ENCODE peak calls at places on chromosome 2, in nine cellular contexts. Z, R, Y, K, V, I, M, S and C are unnamed samples.
A peak's percentile ranks its signal among the peaks of the same experiment; 100 is the strongest.

GRCh38 chr2:196989496-196989895 is 63.0 kb upstream of the PGAP1 start:
- DNase-seq in Z (no peak), M (no peak), S (no peak), Y (no peak), I (no peak), R (no peak), V (no peak), K (peak; percentile 23), C (no peak)

GRCh38 chr2:43218550-43219382 is 7.6 kb downstream of the ZFP36L2 start:
- DNase-seq in Y (peak; percentile 63), Z (peak; percentile 58), M (no peak), I (no peak), V (peak; percentile 88), R (peak; percentile 54), K (peak; percentile 21), S (no peak), C (peak; percentile 88)

GRCh38 chr2:143034292-143035074 is 94.7 kb upstream of the ARHGAP15 start:
- DNase-seq in S (peak; percentile 55), M (peak; percentile 67), Y (peak; percentile 30), V (peak; percentile 62), R (peak; percentile 13), Z (peak; percentile 73), K (peak; percentile 88), I (no peak), C (peak; percentile 46)

GRCh38 chr2:33242845-33243244 is 233.6 kb upstream of the RASGRP3 start:
- DNase-seq in K (no peak), M (no peak), S (peak; percentile 90), R (no peak), Y (no peak), V (no peak), Z (peak; percentile 68), I (no peak), C (no peak)

GRCh38 chr2:118589726-118590125 is 257.7 kb downstream of the EN1 start:
- DNase-seq in Z (no peak), Y (no peak), M (no peak), I (no peak), R (no peak), K (no peak), S (no peak), V (no peak), C (no peak)

GRCh38 chr2:88481937-88482336 is 29.4 kb upstream of the FOXI3 start:
- DNase-seq in I (no peak), K (no peak), Z (peak; percentile 49), R (no peak), Y (no peak), M (no peak), S (no peak), V (no peak), C (no peak)

GRCh38 chr2:86371482-86372002 is 34.1 kb upstream of the REEP1 start:
- DNase-seq in K (no peak), Y (no peak), R (no peak), S (no peak), I (no peak), M (no peak), V (no peak), Z (no peak), C (peak; percentile 41)

GRCh38 chr2:51028829-51029228 is 3.1 kb downstream of the NRXN1 start:
- DNase-seq in Y (no peak), V (no peak), I (no peak), K (peak; percentile 3), Z (no peak), R (no peak), S (no peak), M (no peak), C (no peak)

GRCh38 chr2:98560256-98560771 is 48.0 kb downstream of the COA5 start:
- DNase-seq in M (no peak), Y (peak; percentile 82), I (no peak), Z (peak; percentile 52), S (peak; percentile 92), V (no peak), K (peak; percentile 94), R (no peak), C (no peak)

GRCh38 chr2:80086831-80087230 is 217.7 kb downstream of the LRRTM1 start:
- DNase-seq in K (peak; percentile 86), M (no peak), Y (no peak), R (no peak), V (no peak), I (no peak), Z (no peak), S (peak; percentile 49), C (no peak)

GRCh38 chr2:241302759-241303651 is 12.5 kb downstream of the HDLBP start:
- DNase-seq in Z (no peak), R (no peak), V (no peak), M (no peak), S (no peak), K (no peak), Y (no peak), I (no peak), C (no peak)

GRCh38 chr2:240135706-240136012 is 446 bp downstream of the COPS9 start:
- DNase-seq in S (no peak), Y (no peak), I (no peak), K (no peak), M (no peak), V (no peak), R (no peak), Z (no peak), C (no peak)

DNA sequence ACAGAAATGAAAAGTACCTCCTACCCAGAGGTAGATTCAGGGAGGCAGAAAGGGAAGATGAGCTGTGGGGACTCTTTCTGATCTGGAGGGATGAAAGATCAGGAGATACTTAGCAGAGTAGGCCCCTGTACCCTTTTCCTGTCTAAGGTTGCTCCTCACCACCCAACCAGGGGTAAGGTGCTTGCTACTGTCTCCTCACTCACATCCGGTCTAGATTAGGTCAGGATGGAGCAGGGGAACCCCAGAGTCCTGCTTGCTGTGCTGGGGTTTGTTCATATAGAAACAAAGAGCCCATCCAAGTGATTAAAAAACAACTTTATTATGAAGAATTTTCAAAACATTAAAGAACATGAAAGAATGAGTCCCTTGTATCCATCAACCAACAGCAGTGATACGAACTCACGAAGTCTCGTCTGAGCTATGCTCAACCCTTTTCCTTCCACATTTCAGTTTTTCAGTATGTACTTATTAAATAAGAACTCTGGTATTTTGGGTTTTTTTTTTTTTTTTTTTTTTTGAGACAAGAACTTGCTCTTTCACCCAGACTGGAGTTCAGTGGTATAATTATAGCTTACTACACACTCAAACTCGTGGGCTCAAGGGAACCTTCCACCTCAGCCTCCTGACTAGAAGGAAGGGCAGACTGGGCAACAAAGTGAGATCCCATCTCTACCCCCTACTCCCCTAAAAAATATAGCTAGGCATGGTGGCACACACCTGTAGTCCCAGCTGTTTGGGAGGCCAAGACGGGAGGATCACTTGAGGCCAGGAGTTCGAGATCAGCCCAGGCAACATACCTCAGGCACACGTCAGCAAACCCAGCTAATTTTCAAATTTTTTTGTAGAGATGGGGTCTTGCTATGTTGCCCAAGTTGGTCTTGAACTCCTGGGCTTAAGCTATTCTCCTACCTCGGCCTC is 28.5 kb upstream of the MCFD2 start:
- DNase-seq in I (no peak), R (no peak), Y (no peak), K (no peak), Z (no peak), M (no peak), S (no peak), V (peak; percentile 71), C (peak; percentile 63)
- H3K4me1 ChIP-seq in I (peaks cover 37% of the 10 kb centered on the region), R (peaks cover 10% of the 10 kb centered on the region), Y (peaks cover 35% of the 10 kb centered on the region), K (peaks cover 15% of the 10 kb centered on the region), Z (peaks cover 24% of the 10 kb centered on the region), M (peaks cover 15% of the 10 kb centered on the region), S (peaks cover 29% of the 10 kb centered on the region), V (peaks cover 50% of the 10 kb centered on the region), C (peaks cover 85% of the 10 kb centered on the region)

GRCh38 chr2:183034806-183035205 is 3.5 kb downstream of the NCKAP1 start:
- DNase-seq in Y (no peak), S (peak; percentile 74), R (no peak), I (no peak), V (no peak), Z (no peak), K (peak; percentile 22), M (no peak), C (no peak)

GRCh38 chr2:183033951-183034350 is 4.3 kb downstream of the NCKAP1 start:
- DNase-seq in Z (no peak), V (no peak), M (no peak), I (no peak), Y (no peak), S (no peak), K (no peak), R (no peak), C (no peak)

GRCh38 chr2:183035954-183036669 is 2.1 kb downstream of the NCKAP1 start:
- DNase-seq in K (no peak), V (no peak), S (no peak), Z (no peak), M (no peak), I (no peak), R (no peak), Y (no peak), C (peak; percentile 52)

GRCh38 chr2:183037281-183037659 is 987 bp downstream of the NCKAP1 start:
- DNase-seq in V (no peak), R (no peak), Z (peak; percentile 63), I (no peak), M (peak; percentile 31), S (peak; percentile 32), Y (no peak), K (peak; percentile 59), C (no peak)

GRCh38 chr2:183035298-183035953 is 2.8 kb downstream of the NCKAP1 start:
- DNase-seq in M (no peak), I (no peak), Z (peak; percentile 60), S (peak; percentile 85), Y (no peak), V (no peak), K (peak; percentile 81), R (no peak), C (no peak)
- H3K4me1 ChIP-seq in M (peaks cover 7% of the 10 kb centered on the region), I (peaks cover 39% of the 10 kb centered on the region), Z (peaks cover 13% of the 10 kb centered on the region), S (peaks cover 22% of the 10 kb centered on the region), Y (peaks cover 74% of the 10 kb centered on the region), V (peaks cover 29% of the 10 kb centered on the region), K (peaks cover 2% of the 10 kb centered on the region), R (peaks cover 63% of the 10 kb centered on the region), C (peaks cover 35% of the 10 kb centered on the region)

DNA sequence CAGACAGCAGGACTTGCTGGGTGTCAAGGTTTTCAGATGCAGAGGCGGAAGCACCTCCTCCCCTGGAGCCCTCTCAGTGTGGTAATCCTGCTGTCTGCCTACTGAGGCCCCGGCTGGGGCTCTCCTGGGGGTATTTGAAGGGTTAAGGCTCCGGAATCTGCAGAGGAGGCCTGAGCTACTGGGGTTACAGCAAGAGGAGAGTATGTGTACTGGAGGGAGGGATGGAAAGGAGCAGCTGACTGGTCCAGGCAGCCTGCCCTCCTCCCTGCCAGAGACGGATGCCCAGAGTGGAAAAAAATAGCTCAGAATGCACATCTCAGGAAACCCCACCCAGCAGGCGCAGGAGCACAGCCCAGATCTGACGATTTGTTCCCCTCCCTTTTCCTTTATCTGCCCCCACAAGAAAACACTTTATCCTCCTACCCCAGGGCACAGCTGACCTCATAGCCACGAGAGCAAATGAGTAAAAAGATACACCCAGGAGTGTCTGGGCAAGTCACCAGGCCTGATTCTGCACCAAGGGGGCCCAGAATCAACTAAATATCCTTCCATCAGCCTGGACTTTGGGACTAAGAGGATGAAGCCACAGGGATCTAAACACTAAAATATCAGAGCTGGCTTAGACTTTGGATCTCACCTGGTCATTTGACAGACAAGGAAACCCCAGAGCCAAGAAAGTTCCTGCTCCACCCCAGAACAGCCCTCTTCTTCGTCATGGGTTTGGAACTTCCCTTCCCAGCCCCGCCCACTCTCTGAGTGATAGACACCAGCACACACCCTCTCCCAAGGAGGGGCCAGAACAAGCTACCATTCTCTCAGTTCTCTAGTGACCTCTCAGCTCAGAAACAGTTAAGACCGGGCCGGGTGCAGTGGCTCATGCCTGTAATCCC is 5.5 kb downstream of the TMBIM1 start:
- DNase-seq in M (peak; percentile 88), K (peak; percentile 95), V (peak; percentile 80), Y (peak; percentile 96), S (peak; percentile 95), R (peak; percentile 90), Z (peak; percentile 98), I (peak; percentile 93), C (peak; percentile 72)
- H3K4me1 ChIP-seq in M (peaks cover 33% of the 10 kb centered on the region), K (peaks cover 59% of the 10 kb centered on the region), V (peaks cover 93% of the 10 kb centered on the region), Y (peaks cover 99% of the 10 kb centered on the region), S (peaks cover 76% of the 10 kb centered on the region), R (peaks cover 89% of the 10 kb centered on the region), Z (peaks cover 78% of the 10 kb centered on the region), I (peaks cover 71% of the 10 kb centered on the region), C (peaks cover 86% of the 10 kb centered on the region)

GRCh38 chr2:69097148-69097610 is 84.2 kb downstream of the ANTXR1 start:
- DNase-seq in K (no peak), Y (no peak), S (no peak), Z (no peak), I (no peak), V (no peak), M (no peak), R (no peak), C (no peak)
- H3K4me1 ChIP-seq in K (peaks cover 18% of the 10 kb centered on the region), Y (peaks cover 11% of the 10 kb centered on the region), S (peaks cover 8% of the 10 kb centered on the region), Z (no peaks in the 10 kb centered on the region), I (peaks cover 20% of the 10 kb centered on the region), V (no peaks in the 10 kb centered on the region), M (no peaks in the 10 kb centered on the region), R (peaks cover 4% of the 10 kb centered on the region), C (no peaks in the 10 kb centered on the region)